ENCODE peak calls at places on chromosomes 2 and 18, in seven cellular contexts. One of them, this sample, is unnamed.

GRCh38 chr18:78939734-78940260 is 39.8 kb upstream of the SALL3 start:
- DNase-seq in retinal pigment epithelial cell: no peak
- DNase-seq in transverse colon: no peak
- DNase-seq in neural progenitor cell: no peak
- DNase-seq in upper lobe of right lung: no peak
- DNase-seq in AG04450: no peak
- DNase-seq in fibroblast of pulmonary artery: no peak
- DNase-seq in this sample: no peak

GRCh38 chr2:224669449-224669848 is 46.7 kb downstream of the CCDC195 start:
- DNase-seq in retinal pigment epithelial cell: no peak
- DNase-seq in transverse colon: no peak
- DNase-seq in neural progenitor cell: no peak
- DNase-seq in upper lobe of right lung: no peak
- DNase-seq in AG04450: no peak
- DNase-seq in fibroblast of pulmonary artery: no peak
- DNase-seq in this sample: no peak

GRCh38 chr2:54568876-54569298 is 112.8 kb downstream of the SPTBN1 start:
- DNase-seq in retinal pigment epithelial cell: no peak
- DNase-seq in transverse colon: peak
- DNase-seq in neural progenitor cell: peak
- DNase-seq in upper lobe of right lung: no peak
- DNase-seq in AG04450: no peak
- DNase-seq in fibroblast of pulmonary artery: no peak
- DNase-seq in this sample: no peak

GRCh38 chr2:52452201-52452600 is 1315.4 kb upstream of the CHAC2 start:
- DNase-seq in retinal pigment epithelial cell: no peak
- DNase-seq in transverse colon: no peak
- DNase-seq in neural progenitor cell: no peak
- DNase-seq in upper lobe of right lung: no peak
- DNase-seq in AG04450: no peak
- DNase-seq in fibroblast of pulmonary artery: no peak
- DNase-seq in this sample: no peak

GRCh38 chr18:51803029-51803428 is 537.0 kb upstream of the DCC start:
- DNase-seq in retinal pigment epithelial cell: no peak
- DNase-seq in transverse colon: no peak
- DNase-seq in neural progenitor cell: no peak
- DNase-seq in upper lobe of right lung: no peak
- DNase-seq in AG04450: no peak
- DNase-seq in fibroblast of pulmonary artery: no peak
- DNase-seq in this sample: no peak

GRCh38 chr2:5064687-5065086 is 627.5 kb upstream of the SOX11 start:
- DNase-seq in retinal pigment epithelial cell: no peak
- DNase-seq in transverse colon: no peak
- DNase-seq in neural progenitor cell: no peak
- DNase-seq in upper lobe of right lung: no peak
- DNase-seq in AG04450: no peak
- DNase-seq in fibroblast of pulmonary artery: no peak
- DNase-seq in this sample: no peak

GRCh38 chr2:239920616-239921365 is 104.4 kb downstream of the NDUFA10 start:
- DNase-seq in retinal pigment epithelial cell: no peak
- DNase-seq in transverse colon: no peak
- DNase-seq in neural progenitor cell: no peak
- DNase-seq in upper lobe of right lung: no peak
- DNase-seq in AG04450: no peak
- DNase-seq in fibroblast of pulmonary artery: no peak
- DNase-seq in this sample: no peak

GRCh38 chr2:222939208-222939846 is 78.5 kb downstream of the ACSL3 start:
- DNase-seq in retinal pigment epithelial cell: peak
- DNase-seq in transverse colon: peak
- DNase-seq in neural progenitor cell: peak
- DNase-seq in upper lobe of right lung: no peak
- DNase-seq in AG04450: no peak
- DNase-seq in fibroblast of pulmonary artery: peak
- DNase-seq in this sample: peak

DNA sequence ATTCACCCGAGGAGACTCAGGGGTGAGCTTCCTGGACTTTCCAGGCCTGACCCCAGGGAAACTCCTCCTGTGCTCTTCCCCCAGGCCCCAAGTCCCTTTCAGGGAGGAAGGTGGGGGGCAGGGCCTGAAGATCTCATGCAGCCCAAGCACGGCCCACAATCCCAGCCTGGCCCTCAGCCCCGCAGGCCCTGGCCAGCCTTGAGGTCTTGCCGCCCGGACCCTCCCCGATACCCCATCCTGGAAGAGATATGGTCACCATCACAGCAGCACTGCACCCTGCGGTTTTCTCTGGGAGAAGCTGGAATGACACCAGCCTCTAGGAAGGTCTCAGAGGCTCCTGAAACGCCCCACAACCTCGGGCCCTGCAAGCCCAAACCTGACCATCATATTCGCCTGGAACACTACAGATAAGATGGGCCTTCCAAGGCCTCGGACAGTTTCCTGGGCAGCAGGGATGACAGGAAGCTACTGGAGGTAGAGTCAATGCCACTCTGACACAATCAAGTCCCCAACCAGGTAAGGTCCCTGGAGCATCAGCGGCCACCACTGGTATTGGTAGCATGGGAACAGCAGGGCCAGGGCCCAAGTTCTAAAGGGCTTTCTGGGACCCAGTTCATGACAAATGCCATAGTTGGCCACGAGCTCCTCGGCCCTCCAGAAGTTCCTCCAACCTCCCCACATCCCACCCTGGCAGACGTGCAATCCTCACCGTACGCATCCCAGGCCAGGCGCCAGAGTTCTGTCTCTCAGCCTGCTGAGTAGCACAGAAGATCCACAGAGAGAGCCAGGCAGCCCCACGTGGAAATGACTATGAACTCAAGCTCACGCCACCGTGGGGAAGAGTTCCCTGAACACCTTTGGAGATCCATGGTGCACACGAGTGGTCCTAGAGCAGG is 8.6 kb downstream of the SDC1 start:
- DNase-seq in retinal pigment epithelial cell: no peak
- DNase-seq in transverse colon: no peak
- DNase-seq in neural progenitor cell: no peak
- DNase-seq in upper lobe of right lung: peak
- DNase-seq in AG04450: no peak
- DNase-seq in fibroblast of pulmonary artery: no peak
- DNase-seq in this sample: no peak
- TF ChIP-seq CTCF in retinal pigment epithelial cell: no peak
- TF ChIP-seq CTCF in transverse colon: no peak
- TF ChIP-seq CTCF in neural progenitor cell: no peak
- TF ChIP-seq CTCF in upper lobe of right lung: no peak
- TF ChIP-seq CTCF in AG04450: no peak
- TF ChIP-seq CTCF in fibroblast of pulmonary artery: no peak
- TF ChIP-seq CTCF in this sample: no peak

GRCh38 chr2:168912466-168913170 is 11.5 kb downstream of the G6PC2 start:
- DNase-seq in retinal pigment epithelial cell: no peak
- DNase-seq in transverse colon: no peak
- DNase-seq in neural progenitor cell: peak
- DNase-seq in upper lobe of right lung: no peak
- DNase-seq in AG04450: no peak
- DNase-seq in fibroblast of pulmonary artery: peak
- DNase-seq in this sample: peak
- H3K4me3 ChIP-seq in retinal pigment epithelial cell: peak
- H3K4me3 ChIP-seq in transverse colon: no peak
- H3K4me3 ChIP-seq in neural progenitor cell: peak
- H3K4me3 ChIP-seq in upper lobe of right lung: no peak
- H3K4me3 ChIP-seq in AG04450: peak
- H3K4me3 ChIP-seq in fibroblast of pulmonary artery: peak
- H3K4me3 ChIP-seq in this sample: peak

GRCh38 chr2:149099298-149099697 is 60.8 kb downstream of the LYPD6B start:
- DNase-seq in retinal pigment epithelial cell: no peak
- DNase-seq in transverse colon: no peak
- DNase-seq in neural progenitor cell: no peak
- DNase-seq in upper lobe of right lung: no peak
- DNase-seq in AG04450: no peak
- DNase-seq in fibroblast of pulmonary artery: no peak
- DNase-seq in this sample: no peak
- TF ChIP-seq CTCF in retinal pigment epithelial cell: peak
- TF ChIP-seq CTCF in transverse colon: no peak
- TF ChIP-seq CTCF in neural progenitor cell: no peak
- TF ChIP-seq CTCF in upper lobe of right lung: no peak
- TF ChIP-seq CTCF in AG04450: no peak
- TF ChIP-seq CTCF in fibroblast of pulmonary artery: no peak
- TF ChIP-seq CTCF in this sample: no peak

DNA sequence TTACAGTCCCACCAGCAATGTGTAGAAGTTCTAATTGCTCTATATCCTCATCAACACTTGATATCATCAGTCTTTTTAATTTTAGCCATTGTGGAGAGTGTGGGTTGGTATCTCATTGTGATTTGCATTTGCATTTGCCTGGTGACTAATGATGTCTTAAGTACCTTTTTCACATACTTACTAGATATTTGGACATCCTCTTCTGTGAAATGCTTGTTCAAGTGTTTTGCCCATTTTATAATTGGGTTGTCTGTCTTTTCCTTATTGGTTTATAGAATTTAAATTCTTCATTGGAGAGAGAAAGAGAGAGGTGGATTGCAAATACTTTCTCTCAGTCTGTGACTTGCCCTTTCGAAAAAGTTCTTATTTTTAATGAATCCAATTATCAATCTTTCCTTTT is 14.0 kb upstream of the PPP1CB start:
- DNase-seq in retinal pigment epithelial cell: no peak
- DNase-seq in transverse colon: no peak
- DNase-seq in neural progenitor cell: no peak
- DNase-seq in upper lobe of right lung: no peak
- DNase-seq in AG04450: no peak
- DNase-seq in fibroblast of pulmonary artery: no peak
- DNase-seq in this sample: no peak
- H3K4me3 ChIP-seq in retinal pigment epithelial cell: no peak
- H3K4me3 ChIP-seq in transverse colon: no peak
- H3K4me3 ChIP-seq in neural progenitor cell: no peak
- H3K4me3 ChIP-seq in upper lobe of right lung: no peak
- H3K4me3 ChIP-seq in AG04450: no peak
- H3K4me3 ChIP-seq in fibroblast of pulmonary artery: no peak
- H3K4me3 ChIP-seq in this sample: no peak

GRCh38 chr2:26770986-26771586 is 7.0 kb downstream of the SLC35F6 start:
- DNase-seq in retinal pigment epithelial cell: no peak
- DNase-seq in transverse colon: peak
- DNase-seq in neural progenitor cell: no peak
- DNase-seq in upper lobe of right lung: no peak
- DNase-seq in AG04450: peak
- DNase-seq in fibroblast of pulmonary artery: peak
- DNase-seq in this sample: peak
- TF ChIP-seq CTCF in retinal pigment epithelial cell: peak
- TF ChIP-seq CTCF in transverse colon: peak
- TF ChIP-seq CTCF in neural progenitor cell: peak
- TF ChIP-seq CTCF in upper lobe of right lung: peak
- TF ChIP-seq CTCF in AG04450: peak
- TF ChIP-seq CTCF in fibroblast of pulmonary artery: peak
- TF ChIP-seq CTCF in this sample: peak

GRCh38 chr18:11147962-11148654 is 1.3 kb downstream of the PIEZO2 start:
- DNase-seq in retinal pigment epithelial cell: no peak
- DNase-seq in transverse colon: no peak
- DNase-seq in neural progenitor cell: no peak
- DNase-seq in upper lobe of right lung: no peak
- DNase-seq in AG04450: no peak
- DNase-seq in fibroblast of pulmonary artery: peak
- DNase-seq in this sample: peak
- H3K4me3 ChIP-seq in retinal pigment epithelial cell: no peak
- H3K4me3 ChIP-seq in transverse colon: no peak
- H3K4me3 ChIP-seq in neural progenitor cell: peak
- H3K4me3 ChIP-seq in upper lobe of right lung: peak
- H3K4me3 ChIP-seq in AG04450: peak
- H3K4me3 ChIP-seq in fibroblast of pulmonary artery: peak
- H3K4me3 ChIP-seq in this sample: peak